ENCODE peak calls at places on chromosomes 16 and 17, in nine cellular contexts. I is vagina, O is cardiac muscle cell, R is AG10803, A is heart left ventricle, L is fibroblast of lung, N is HepG2, F is heart right ventricle, C is GM23338. X is an unnamed sample.

GRCh38 chr16:875182-876040 is 74.9 kb upstream of the GNG13 start:
- DNase-seq in I (no peak), O (no peak), R (no peak), A (peak), L (no peak), N (no peak), F (peak), C (no peak), X (no peak)

GRCh38 chr17:63772801-63773271 is 561 bp downstream of the CCDC47 start:
- DNase-seq in I (no peak), O (peak), R (peak), A (no peak), L (peak), N (peak), F (no peak), C (peak), X (peak)

GRCh38 chr16:23214796-23215195 is 32.3 kb downstream of the SCNN1G start:
- DNase-seq in I (no peak), O (no peak), R (no peak), A (no peak), L (no peak), N (no peak), F (no peak), C (no peak), X (no peak)

GRCh38 chr17:63361182-63361581 is 84.9 kb downstream of the CYB561 start:
- DNase-seq in I (no peak), O (no peak), R (no peak), A (no peak), L (no peak), N (no peak), F (peak), C (no peak), X (no peak)

GRCh38 chr17:29291163-29291752 is 2.7 kb downstream of the NUFIP2 start:
- DNase-seq in I (no peak), O (peak), R (peak), A (no peak), L (peak), N (peak), F (no peak), C (peak), X (peak)

GRCh38 chr16:58271589-58271988 is 23.2 kb downstream of the PRSS54 start:
- DNase-seq in I (no peak), O (no peak), R (no peak), A (no peak), L (no peak), N (peak), F (no peak), C (no peak), X (no peak)

GRCh38 chr17:49433000-49433694 is 18.5 kb upstream of the PHB1 start:
- DNase-seq in I (no peak), O (no peak), R (no peak), A (no peak), L (no peak), N (no peak), F (no peak), C (no peak), X (no peak)

GRCh38 chr17:79573196-79573929 is 37.5 kb downstream of the RBFOX3 start:
- DNase-seq in I (no peak), O (no peak), R (no peak), A (no peak), L (no peak), N (no peak), F (no peak), C (no peak), X (no peak)

GRCh38 chr17:20173091-20173490 is 163.9 kb downstream of the SPECC1 start:
- DNase-seq in I (no peak), O (peak), R (no peak), A (no peak), L (no peak), N (peak), F (no peak), C (no peak), X (peak)

GRCh38 chr16:58284021-58284420 is 10.8 kb downstream of the PRSS54 start:
- DNase-seq in I (no peak), O (no peak), R (no peak), A (no peak), L (no peak), N (no peak), F (no peak), C (no peak), X (no peak)

GRCh38 chr17:72913315-72913714 is 179.2 kb downstream of the SLC39A11 start:
- DNase-seq in I (no peak), O (no peak), R (no peak), A (no peak), L (no peak), N (no peak), F (no peak), C (no peak), X (peak)

GRCh38 chr16:66044616-66045015 is 321.9 kb upstream of the CDH5 start:
- DNase-seq in I (no peak), O (no peak), R (no peak), A (no peak), L (no peak), N (no peak), F (no peak), C (no peak), X (no peak)

GRCh38 chr16:56510544-56510943 is 9.3 kb downstream of the BBS2 start:
- DNase-seq in I (no peak), O (no peak), R (no peak), A (no peak), L (no peak), N (no peak), F (no peak), C (no peak), X (no peak)

GRCh38 chr17:78822552-78822951 is 18.1 kb downstream of the USP36 start:
- DNase-seq in I (no peak), O (no peak), R (peak), A (no peak), L (peak), N (no peak), F (no peak), C (no peak), X (peak)

GRCh38 chr16:75256059-75256870 is 4.8 kb upstream of the BCAR1 start:
- DNase-seq in I (no peak), O (peak), R (no peak), A (peak), L (no peak), N (peak), F (peak), C (peak), X (no peak)

GRCh38 chr17:46030752-46031151 is 31.7 kb downstream of the STH start:
- DNase-seq in I (no peak), O (no peak), R (no peak), A (no peak), L (no peak), N (no peak), F (no peak), C (no peak), X (no peak)

GRCh38 chr16:70800306-70800705 is 652 bp downstream of the VAC14 start:
- DNase-seq in I (no peak), O (no peak), R (no peak), A (no peak), L (no peak), N (no peak), F (no peak), C (peak), X (no peak)

GRCh38 chr16:68257251-68257905 is 6.9 kb upstream of the SLC7A6 start:
- DNase-seq in I (no peak), O (no peak), R (peak), A (no peak), L (no peak), N (no peak), F (no peak), C (no peak), X (peak)

GRCh38 chr16:57647136-57647875 is 18.9 kb downstream of the ADGRG1 start:
- DNase-seq in I (no peak), O (no peak), R (no peak), A (no peak), L (no peak), N (no peak), F (no peak), C (no peak), X (no peak)

GRCh38 chr16:79329967-79330366 is 270.6 kb downstream of the MAF start:
- DNase-seq in I (no peak), O (no peak), R (no peak), A (no peak), L (no peak), N (no peak), F (no peak), C (no peak), X (no peak)

GRCh38 chr17:75406222-75406615 is 741 bp upstream of the GRB2 start:
- DNase-seq in I (no peak), O (no peak), R (peak), A (no peak), L (no peak), N (no peak), F (no peak), C (no peak), X (peak)

GRCh38 chr17:47847341-47848197 is 3.4 kb downstream of the SP6 start:
- DNase-seq in I (no peak), O (peak), R (no peak), A (no peak), L (no peak), N (no peak), F (no peak), C (peak), X (no peak)
- TF ChIP-seq CTCF in I (no peak), O (peak), R (peak), A (no peak), L (peak), N (peak), F (no peak), C (peak), X (peak)

GRCh38 chr16:4273858-4274291 is 1.1 kb upstream of the TFAP4 start:
- DNase-seq in I (no peak), O (peak), R (peak), A (peak), L (peak), N (peak), F (peak), C (peak), X (peak)
- H3K4me3 ChIP-seq in I (peak), O (peak), R (peak), A (peak), L (peak), N (peak), F (peak), C (peak), X (peak)

DNA sequence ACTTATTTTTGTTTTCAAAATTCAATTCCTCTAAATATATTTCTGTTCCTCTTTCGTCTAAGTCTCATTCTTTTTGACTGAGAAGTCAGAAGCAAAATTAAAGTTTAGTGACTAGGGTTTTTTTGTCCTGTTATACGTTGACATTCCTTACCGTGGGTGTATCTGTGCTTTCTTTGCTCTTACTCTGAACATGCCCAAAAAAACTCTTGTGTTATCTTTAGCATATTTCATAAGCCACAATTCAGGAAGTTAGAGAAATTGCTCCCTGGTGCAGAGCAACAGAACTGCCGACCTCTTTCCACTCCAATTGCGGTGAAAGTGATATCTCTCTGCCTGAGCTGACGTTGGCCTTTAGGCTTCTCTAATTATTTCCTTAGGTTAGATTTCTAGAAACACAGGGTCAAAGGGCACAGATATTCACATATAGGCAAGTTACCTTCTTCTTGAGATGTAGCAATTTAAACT is 65.7 kb downstream of the CENPV start:
- DNase-seq in I (no peak), O (no peak), R (peak), A (no peak), L (peak), N (peak), F (no peak), C (no peak), X (peak)
- TF ChIP-seq CTCF in I (no peak), O (peak), R (no peak), A (no peak), L (peak), N (no peak), F (no peak), C (no peak), X (no peak)

DNA sequence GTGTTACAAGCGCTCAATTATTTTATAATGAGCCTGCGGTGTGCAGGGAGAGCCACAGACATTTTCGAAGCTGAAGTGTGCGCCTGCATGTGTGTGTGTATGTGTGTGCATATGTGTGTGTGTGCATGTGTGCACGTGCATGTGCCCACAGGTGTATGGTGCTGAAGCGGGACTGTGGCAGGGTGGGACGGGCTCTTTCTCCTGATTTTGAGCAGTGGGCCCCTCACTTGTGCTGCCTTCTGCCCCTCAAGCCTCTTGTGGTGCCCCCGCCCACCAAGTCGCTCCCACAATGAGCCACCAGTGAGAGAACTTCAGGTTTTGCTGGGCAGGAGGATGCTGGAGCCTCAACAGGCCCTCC is 16.7 kb upstream of the KCNJ12 start:
- DNase-seq in I (no peak), O (no peak), R (no peak), A (peak), L (no peak), N (no peak), F (no peak), C (no peak), X (no peak)
- H3K4me3 ChIP-seq in I (no peak), O (no peak), R (no peak), A (no peak), L (no peak), N (no peak), F (no peak), C (no peak), X (no peak)

X was measured in cardiac fibroblast.